ENCODE peak calls at places on chromosomes 2 and 18, in six cellular contexts. One of them, this sample, is unnamed.

GRCh38 chr18:58674863-58675472 is 3.7 kb downstream of the MALT1 start:
- DNase-seq in CD4-positive, alpha-beta memory T cell: no peak
- DNase-seq in NCI-H774: no peak
- DNase-seq in fibroblast of lung: peak
- DNase-seq in ELR: peak
- DNase-seq in T-cell: no peak
- DNase-seq in this sample: peak

GRCh38 chr2:189217546-189217945 is 38.0 kb upstream of the COL5A2 start:
- DNase-seq in CD4-positive, alpha-beta memory T cell: no peak
- DNase-seq in ELR: peak
- DNase-seq in T-cell: no peak
- DNase-seq in fibroblast of lung: peak
- DNase-seq in NCI-H774: no peak
- DNase-seq in this sample: no peak

GRCh38 chr2:230564805-230565779 is 147.6 kb upstream of the CAB39 start:
- DNase-seq in NCI-H774: no peak
- DNase-seq in fibroblast of lung: peak
- DNase-seq in T-cell: no peak
- DNase-seq in ELR: no peak
- DNase-seq in CD4-positive, alpha-beta memory T cell: no peak
- DNase-seq in this sample: peak

GRCh38 chr2:6968319-6969100 is 51.3 kb downstream of the RNF144A start:
- DNase-seq in CD4-positive, alpha-beta memory T cell: no peak
- DNase-seq in ELR: no peak
- DNase-seq in T-cell: no peak
- DNase-seq in NCI-H774: no peak
- DNase-seq in fibroblast of lung: peak
- DNase-seq in this sample: no peak

GRCh38 chr2:151063271-151063670 is 198.4 kb downstream of the RBM43 start:
- DNase-seq in NCI-H774: no peak
- DNase-seq in ELR: peak
- DNase-seq in T-cell: no peak
- DNase-seq in fibroblast of lung: peak
- DNase-seq in CD4-positive, alpha-beta memory T cell: no peak
- DNase-seq in this sample: peak

GRCh38 chr2:240810621-240811020 is 9.4 kb downstream of the KIF1A start:
- DNase-seq in CD4-positive, alpha-beta memory T cell: no peak
- DNase-seq in fibroblast of lung: no peak
- DNase-seq in NCI-H774: no peak
- DNase-seq in ELR: no peak
- DNase-seq in T-cell: no peak
- DNase-seq in this sample: no peak

GRCh38 chr2:230319211-230319862 is 7.7 kb upstream of the SP140L start:
- DNase-seq in fibroblast of lung: no peak
- DNase-seq in ELR: no peak
- DNase-seq in NCI-H774: no peak
- DNase-seq in T-cell: peak
- DNase-seq in CD4-positive, alpha-beta memory T cell: peak
- DNase-seq in this sample: no peak

GRCh38 chr2:71897145-71897495 is 250.5 kb downstream of the CYP26B1 start:
- DNase-seq in NCI-H774: no peak
- DNase-seq in ELR: no peak
- DNase-seq in CD4-positive, alpha-beta memory T cell: no peak
- DNase-seq in fibroblast of lung: no peak
- DNase-seq in T-cell: no peak
- DNase-seq in this sample: no peak

GRCh38 chr18:71431171-71431570 is 1113.0 kb downstream of the CBLN2 start:
- DNase-seq in CD4-positive, alpha-beta memory T cell: no peak
- DNase-seq in T-cell: no peak
- DNase-seq in NCI-H774: no peak
- DNase-seq in fibroblast of lung: no peak
- DNase-seq in ELR: no peak
- DNase-seq in this sample: no peak